ENCODE peak calls at places on chromosomes 3 and 15, in five cellular contexts. E, B, A, H and F are unnamed samples.

GRCh38 chr3:7489417-7489816 is 628.5 kb downstream of the GRM7 start:
- DNase-seq in E (no peak), B (no peak), A (no peak), H (no peak), F (no peak)

GRCh38 chr3:12980596-12981290 is 92.5 kb downstream of the IQSEC1 start:
- DNase-seq in E (no peak), B (no peak), A (no peak), H (no peak), F (no peak)

GRCh38 chr3:148711981-148712666 is 14.4 kb downstream of the AGTR1 start:
- DNase-seq in E (no peak), B (no peak), A (peak; percentile 14), H (no peak), F (no peak)

GRCh38 chr3:172194702-172195392 is 155.5 kb downstream of the FNDC3B start:
- DNase-seq in E (no peak), B (no peak), A (no peak), H (no peak), F (no peak)

GRCh38 chr3:3499012-3499411 is 300.2 kb upstream of the LRRN1 start:
- DNase-seq in E (no peak), B (no peak), A (no peak), H (no peak), F (no peak)

GRCh38 chr3:170977911-170978310 is 48.6 kb downstream of the SLC2A2 start:
- DNase-seq in E (no peak), B (no peak), A (no peak), H (no peak), F (no peak)

GRCh38 chr15:34773013-34773412 is 18.2 kb upstream of the GJD2 start:
- DNase-seq in E (no peak), B (no peak), A (no peak), H (no peak), F (no peak)

GRCh38 chr3:126389112-126389791 is 5.5 kb upstream of the CFAP100 start:
- DNase-seq in E (peak; percentile 94), B (no peak), A (peak; percentile 93), H (no peak), F (no peak)

GRCh38 chr3:89521328-89521727 is 413.9 kb downstream of the EPHA3 start:
- DNase-seq in E (no peak), B (no peak), A (no peak), H (no peak), F (no peak)

GRCh38 chr3:100865442-100865841 is 127.8 kb downstream of the ABI3BP start:
- DNase-seq in E (no peak), B (no peak), A (no peak), H (no peak), F (no peak)

GRCh38 chr15:98952381-98952803 is 55.2 kb downstream of the PGPEP1L start:
- DNase-seq in E (no peak), B (no peak), A (no peak), H (peak; percentile 88), F (no peak)

GRCh38 chr3:150346956-150347863 is 60.9 kb upstream of the TSC22D2 start:
- DNase-seq in E (no peak), B (no peak), A (no peak), H (no peak), F (no peak)

GRCh38 chr3:54967586-54968244 is 39.9 kb upstream of the LRTM1 start:
- DNase-seq in E (no peak), B (no peak), A (no peak), H (no peak), F (no peak)

GRCh38 chr3:52240059-52240885 is 1.3 kb upstream of the TWF2 start:
- DNase-seq in E (peak; percentile 61), B (no peak), A (peak; percentile 59), H (peak; percentile 82), F (no peak)

GRCh38 chr15:30043211-30043655 is 39.5 kb upstream of the GOLGA8J start:
- DNase-seq in E (no peak), B (no peak), A (no peak), H (no peak), F (no peak)

GRCh38 chr15:28086175-28086703 is 12.9 kb downstream of the OCA2 start:
- DNase-seq in E (peak; percentile 71), B (peak; percentile 48), A (peak; percentile 60), H (peak; percentile 48), F (peak; percentile 22)

GRCh38 chr15:90787881-90788280 is 70.7 kb downstream of the BLM start:
- DNase-seq in E (no peak), B (no peak), A (no peak), H (no peak), F (no peak)

GRCh38 chr3:185332026-185332735 is 30.8 kb upstream of the MAP3K13 start:
- DNase-seq in E (no peak), B (no peak), A (peak; percentile 87), H (no peak), F (no peak)

GRCh38 chr15:82810863-82811421 is 1.5 kb downstream of the WHAMM start:
- DNase-seq in E (no peak), B (peak; percentile 15), A (no peak), H (peak; percentile 22), F (peak; percentile 18)

GRCh38 chr3:188914556-188914955 is 257.2 kb upstream of the TPRG1 start:
- DNase-seq in E (no peak), B (no peak), A (no peak), H (no peak), F (no peak)

GRCh38 chr3:56915969-56916586 is 114.3 kb upstream of the ARHGEF3 start:
- DNase-seq in E (peak; percentile 48), B (peak; percentile 62), A (no peak), H (peak; percentile 87), F (peak; percentile 78)

GRCh38 chr3:10361375-10361774 is 40.5 kb upstream of the SEC13 start:
- DNase-seq in E (no peak), B (no peak), A (no peak), H (no peak), F (no peak)

GRCh38 chr3:141441381-141442365 is 45.2 kb upstream of the RASA2 start:
- DNase-seq in E (peak; percentile 68), B (peak; percentile 65), A (peak; percentile 57), H (peak; percentile 62), F (peak; percentile 58)

GRCh38 chr3:183359036-183359435 is 69.4 kb downstream of the MCF2L2 start:
- DNase-seq in E (no peak), B (no peak), A (no peak), H (no peak), F (no peak)

GRCh38 chr3:44114142-44114541 is 127.5 kb upstream of the TOPAZ1 start:
- DNase-seq in E (peak; percentile 87), B (peak; percentile 9), A (peak; percentile 13), H (no peak), F (peak; percentile 9)

GRCh38 chr3:178671261-178672191 is 135.3 kb downstream of the KCNMB2 start:
- DNase-seq in E (no peak), B (no peak), A (no peak), H (no peak), F (no peak)

GRCh38 chr15:95021816-95022215 is 790.5 kb downstream of the MCTP2 start:
- DNase-seq in E (no peak), B (no peak), A (no peak), H (no peak), F (no peak)

GRCh38 chr15:57667171-57667924 is 39.2 kb upstream of the POLR2M start:
- DNase-seq in E (no peak), B (no peak), A (peak; percentile 16), H (no peak), F (no peak)

GRCh38 chr3:45597166-45597565 is 2.6 kb downstream of the LIMD1 start:
- DNase-seq in E (no peak), B (no peak), A (no peak), H (no peak), F (no peak)

GRCh38 chr3:72412557-72412956 is 435.7 kb downstream of the SHQ1 start:
- DNase-seq in E (no peak), B (no peak), A (no peak), H (no peak), F (no peak)

GRCh38 chr3:28053759-28054158 is 187.7 kb upstream of the CMC1 start:
- DNase-seq in E (no peak), B (no peak), A (no peak), H (no peak), F (no peak)

GRCh38 chr3:60588806-60589205 is 662.4 kb downstream of the FHIT start:
- DNase-seq in E (no peak), B (no peak), A (no peak), H (no peak), F (no peak)

GRCh38 chr3:10992017-10992945 is at the start of gene SLC6A1:
- DNase-seq in E (peak; percentile 66), B (no peak), A (no peak), H (no peak), F (no peak)

GRCh38 chr15:71170163-71170562 is 54.9 kb downstream of the THSD4 start:
- DNase-seq in E (no peak), B (no peak), A (no peak), H (no peak), F (no peak)

GRCh38 chr15:35506272-35506870 is 39.6 kb downstream of the DPH6 start:
- DNase-seq in E (no peak), B (no peak), A (peak; percentile 79), H (no peak), F (no peak)

GRCh38 chr15:22735781-22736180 is 50.7 kb upstream of the NIPA1 start:
- DNase-seq in E (no peak), B (no peak), A (no peak), H (no peak), F (no peak)
- H3K27ac ChIP-seq in E (no peak overlapping the region), B (no peak overlapping the region), A (no peak overlapping the region), H (no peak overlapping the region), F (no peak overlapping the region)

DNA sequence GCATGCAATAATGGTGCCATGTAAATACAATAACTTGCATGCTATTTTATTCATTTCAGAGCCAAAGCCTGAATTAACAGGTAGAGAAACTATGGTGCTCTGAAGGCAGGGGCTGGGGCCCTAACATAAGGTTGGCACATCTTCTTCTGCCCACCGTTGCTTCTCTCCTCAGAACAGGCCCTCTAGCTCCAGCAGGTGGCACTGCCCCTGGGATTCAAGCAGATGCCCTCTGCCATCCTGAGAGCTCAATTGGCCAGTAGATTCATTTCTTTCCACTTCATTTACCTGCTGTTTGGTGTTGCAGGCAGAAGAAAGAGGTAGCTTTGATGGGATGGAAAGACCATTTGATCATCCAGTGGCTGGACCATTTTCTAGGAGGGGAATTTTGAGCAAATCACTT is 130.5 kb downstream of the FOXB1 start:
- DNase-seq in E (no peak), B (no peak), A (no peak), H (no peak), F (no peak)
- TF ChIP-seq CTCF in E (peak; percentile 39), B (peak; percentile 26), A (no peak), H (peak; percentile 46), F (no peak)

GRCh38 chr15:20340331-20340811 is 201.2 kb downstream of the GOLGA6L6 start:
- DNase-seq in E (peak; percentile 74), B (no peak), A (no peak), H (peak; percentile 27), F (peak; percentile 26)
- H3K9me3 ChIP-seq in E (peaks cover 70% of the 10 kb centered on the region), B (no peaks in the 10 kb centered on the region), A (peaks cover 44% of the 10 kb centered on the region), H (peaks cover 19% of the 10 kb centered on the region), F (peaks cover 3% of the 10 kb centered on the region)

DNA sequence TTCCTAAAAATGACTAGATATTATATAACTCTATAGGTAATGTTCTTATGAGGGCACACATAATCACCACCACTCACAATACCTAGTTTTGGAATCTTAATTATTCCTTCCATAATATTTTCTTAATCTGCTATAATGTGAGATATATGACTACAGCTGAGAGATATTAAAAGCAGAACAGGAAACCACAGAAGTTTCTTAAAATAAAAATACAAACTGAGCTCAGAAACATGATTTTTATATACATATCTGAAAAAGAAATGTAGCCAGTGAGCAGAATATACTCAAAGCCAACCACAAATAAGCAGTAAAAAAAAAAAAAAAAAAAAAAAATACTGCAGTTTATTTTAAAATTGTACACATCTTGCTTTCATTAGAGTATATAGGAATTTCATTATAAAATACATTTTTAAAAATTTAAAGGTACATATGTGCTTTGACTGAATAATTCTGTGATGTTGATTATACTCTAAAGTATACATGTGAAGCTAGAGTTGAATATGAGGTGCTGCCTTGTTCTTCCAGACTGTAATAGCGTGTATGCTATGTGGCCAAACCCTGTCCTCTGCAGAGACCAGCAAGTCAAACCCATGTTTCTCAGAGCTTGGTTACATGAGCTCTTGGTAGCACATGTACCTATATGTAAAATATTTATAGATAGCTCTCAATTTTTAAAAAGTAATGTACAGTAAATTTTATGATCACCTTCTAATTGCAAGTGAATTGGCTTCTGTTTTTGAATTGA is 175.0 kb downstream of the UBE2E2 start:
- DNase-seq in E (no peak), B (no peak), A (no peak), H (no peak), F (no peak)
- H3K27ac ChIP-seq in E (no peak overlapping the region), B (no peak overlapping the region), A (no peak overlapping the region), H (no peak overlapping the region), F (no peak overlapping the region)